ENCODE peak calls at places on chromosomes 12 and 14, in seven cellular contexts. One of them, this sample, is unnamed.

GRCh38 chr12:67701121-67701520 is 52.6 kb downstream of the DYRK2 start:
- DNase-seq in activated CD4-positive, alpha-beta T cell treated with anti-CD3 and anti-CD28 coated beads, Interleukin-2, amount 50 U/mL, for 1 hour: no peak
- DNase-seq in lower leg skin: no peak
- DNase-seq in GM12865: no peak
- DNase-seq in neural progenitor cell: no peak
- DNase-seq in psoas muscle: no peak
- DNase-seq in amygdala: no peak
- DNase-seq in this sample: no peak

GRCh38 chr12:10310926-10311705 is 3.4 kb downstream of the KLRD1 start:
- DNase-seq in lower leg skin: no peak
- DNase-seq in amygdala: no peak
- DNase-seq in psoas muscle: no peak
- DNase-seq in activated CD4-positive, alpha-beta T cell treated with anti-CD3 and anti-CD28 coated beads, Interleukin-2, amount 50 U/mL, for 1 hour: no peak
- DNase-seq in GM12865: no peak
- DNase-seq in neural progenitor cell: no peak
- DNase-seq in this sample: no peak

GRCh38 chr14:92632546-92633273 is 115.7 kb downstream of the LGMN start:
- DNase-seq in psoas muscle: no peak
- DNase-seq in amygdala: no peak
- DNase-seq in neural progenitor cell: no peak
- DNase-seq in activated CD4-positive, alpha-beta T cell treated with anti-CD3 and anti-CD28 coated beads, Interleukin-2, amount 50 U/mL, for 1 hour: no peak
- DNase-seq in GM12865: no peak
- DNase-seq in lower leg skin: no peak
- DNase-seq in this sample: no peak

GRCh38 chr12:131013118-131013517 is 59.4 kb downstream of the ADGRD1 start:
- DNase-seq in activated CD4-positive, alpha-beta T cell treated with anti-CD3 and anti-CD28 coated beads, Interleukin-2, amount 50 U/mL, for 1 hour: no peak
- DNase-seq in GM12865: no peak
- DNase-seq in lower leg skin: no peak
- DNase-seq in psoas muscle: no peak
- DNase-seq in amygdala: no peak
- DNase-seq in neural progenitor cell: no peak
- DNase-seq in this sample: no peak

GRCh38 chr14:21063479-21063878 is 5.9 kb downstream of the RNASE8 start:
- DNase-seq in neural progenitor cell: peak
- DNase-seq in amygdala: no peak
- DNase-seq in psoas muscle: peak
- DNase-seq in activated CD4-positive, alpha-beta T cell treated with anti-CD3 and anti-CD28 coated beads, Interleukin-2, amount 50 U/mL, for 1 hour: no peak
- DNase-seq in GM12865: no peak
- DNase-seq in lower leg skin: no peak
- DNase-seq in this sample: no peak

GRCh38 chr12:46523863-46524770 is 151.5 kb upstream of the SLC38A2 start:
- DNase-seq in GM12865: no peak
- DNase-seq in neural progenitor cell: no peak
- DNase-seq in psoas muscle: no peak
- DNase-seq in lower leg skin: no peak
- DNase-seq in amygdala: no peak
- DNase-seq in activated CD4-positive, alpha-beta T cell treated with anti-CD3 and anti-CD28 coated beads, Interleukin-2, amount 50 U/mL, for 1 hour: peak
- DNase-seq in this sample: peak

GRCh38 chr12:119153477-119154434 is 25.0 kb upstream of the HSPB8 start:
- DNase-seq in lower leg skin: no peak
- DNase-seq in GM12865: peak
- DNase-seq in psoas muscle: peak
- DNase-seq in activated CD4-positive, alpha-beta T cell treated with anti-CD3 and anti-CD28 coated beads, Interleukin-2, amount 50 U/mL, for 1 hour: no peak
- DNase-seq in neural progenitor cell: peak
- DNase-seq in amygdala: peak
- DNase-seq in this sample: peak

GRCh38 chr12:42234970-42235369 is 3.1 kb downstream of the YAF2 start:
- DNase-seq in amygdala: no peak
- DNase-seq in neural progenitor cell: no peak
- DNase-seq in lower leg skin: no peak
- DNase-seq in activated CD4-positive, alpha-beta T cell treated with anti-CD3 and anti-CD28 coated beads, Interleukin-2, amount 50 U/mL, for 1 hour: no peak
- DNase-seq in GM12865: no peak
- DNase-seq in psoas muscle: no peak
- DNase-seq in this sample: no peak

GRCh38 chr12:120376009-120376408 is 7.0 kb upstream of the MSI1 start:
- DNase-seq in neural progenitor cell: no peak
- DNase-seq in lower leg skin: no peak
- DNase-seq in GM12865: no peak
- DNase-seq in activated CD4-positive, alpha-beta T cell treated with anti-CD3 and anti-CD28 coated beads, Interleukin-2, amount 50 U/mL, for 1 hour: no peak
- DNase-seq in psoas muscle: no peak
- DNase-seq in amygdala: no peak
- DNase-seq in this sample: no peak

GRCh38 chr14:52283099-52283498 is 15.6 kb downstream of the PTGDR start:
- DNase-seq in GM12865: no peak
- DNase-seq in neural progenitor cell: no peak
- DNase-seq in activated CD4-positive, alpha-beta T cell treated with anti-CD3 and anti-CD28 coated beads, Interleukin-2, amount 50 U/mL, for 1 hour: no peak
- DNase-seq in psoas muscle: no peak
- DNase-seq in amygdala: no peak
- DNase-seq in lower leg skin: no peak
- DNase-seq in this sample: no peak

GRCh38 chr12:104604070-104604994 is 147.6 kb downstream of the CHST11 start:
- DNase-seq in amygdala: no peak
- DNase-seq in activated CD4-positive, alpha-beta T cell treated with anti-CD3 and anti-CD28 coated beads, Interleukin-2, amount 50 U/mL, for 1 hour: peak
- DNase-seq in psoas muscle: peak
- DNase-seq in neural progenitor cell: no peak
- DNase-seq in GM12865: peak
- DNase-seq in lower leg skin: peak
- DNase-seq in this sample: peak

GRCh38 chr12:60752589-60752988 is 1156.8 kb downstream of the SLC16A7 start:
- DNase-seq in lower leg skin: no peak
- DNase-seq in neural progenitor cell: no peak
- DNase-seq in GM12865: peak
- DNase-seq in psoas muscle: no peak
- DNase-seq in amygdala: no peak
- DNase-seq in activated CD4-positive, alpha-beta T cell treated with anti-CD3 and anti-CD28 coated beads, Interleukin-2, amount 50 U/mL, for 1 hour: no peak
- DNase-seq in this sample: no peak

GRCh38 chr12:56903374-56903773 is 30.8 kb downstream of the SDR9C7 start:
- DNase-seq in activated CD4-positive, alpha-beta T cell treated with anti-CD3 and anti-CD28 coated beads, Interleukin-2, amount 50 U/mL, for 1 hour: no peak
- DNase-seq in amygdala: no peak
- DNase-seq in psoas muscle: no peak
- DNase-seq in lower leg skin: no peak
- DNase-seq in GM12865: no peak
- DNase-seq in neural progenitor cell: no peak
- DNase-seq in this sample: no peak

GRCh38 chr14:44963775-44964380 is 1.9 kb downstream of the TOGARAM1 start:
- DNase-seq in amygdala: no peak
- DNase-seq in neural progenitor cell: peak
- DNase-seq in lower leg skin: no peak
- DNase-seq in GM12865: peak
- DNase-seq in psoas muscle: no peak
- DNase-seq in activated CD4-positive, alpha-beta T cell treated with anti-CD3 and anti-CD28 coated beads, Interleukin-2, amount 50 U/mL, for 1 hour: no peak
- DNase-seq in this sample: no peak

GRCh38 chr14:89245802-89246201 is 171.2 kb downstream of the FOXN3 start:
- DNase-seq in psoas muscle: no peak
- DNase-seq in activated CD4-positive, alpha-beta T cell treated with anti-CD3 and anti-CD28 coated beads, Interleukin-2, amount 50 U/mL, for 1 hour: no peak
- DNase-seq in GM12865: no peak
- DNase-seq in lower leg skin: no peak
- DNase-seq in amygdala: no peak
- DNase-seq in neural progenitor cell: no peak
- DNase-seq in this sample: no peak

GRCh38 chr12:26304273-26304672 is 108.9 kb downstream of the SSPN start:
- DNase-seq in psoas muscle: no peak
- DNase-seq in activated CD4-positive, alpha-beta T cell treated with anti-CD3 and anti-CD28 coated beads, Interleukin-2, amount 50 U/mL, for 1 hour: no peak
- DNase-seq in amygdala: no peak
- DNase-seq in GM12865: no peak
- DNase-seq in neural progenitor cell: no peak
- DNase-seq in lower leg skin: no peak
- DNase-seq in this sample: no peak

GRCh38 chr14:105852378-105853088 is 326.1 kb downstream of the TMEM121 start:
- DNase-seq in amygdala: no peak
- DNase-seq in psoas muscle: no peak
- DNase-seq in GM12865: no peak
- DNase-seq in neural progenitor cell: no peak
- DNase-seq in activated CD4-positive, alpha-beta T cell treated with anti-CD3 and anti-CD28 coated beads, Interleukin-2, amount 50 U/mL, for 1 hour: no peak
- DNase-seq in lower leg skin: no peak
- DNase-seq in this sample: no peak

GRCh38 chr12:85369365-85370154 is 89.5 kb downstream of the ALX1 start:
- DNase-seq in lower leg skin: no peak
- DNase-seq in neural progenitor cell: no peak
- DNase-seq in activated CD4-positive, alpha-beta T cell treated with anti-CD3 and anti-CD28 coated beads, Interleukin-2, amount 50 U/mL, for 1 hour: no peak
- DNase-seq in amygdala: no peak
- DNase-seq in GM12865: no peak
- DNase-seq in psoas muscle: no peak
- DNase-seq in this sample: peak

GRCh38 chr14:65972346-65972745 is 513.8 kb upstream of the CCDC196 start:
- DNase-seq in GM12865: no peak
- DNase-seq in activated CD4-positive, alpha-beta T cell treated with anti-CD3 and anti-CD28 coated beads, Interleukin-2, amount 50 U/mL, for 1 hour: no peak
- DNase-seq in neural progenitor cell: no peak
- DNase-seq in psoas muscle: no peak
- DNase-seq in lower leg skin: no peak
- DNase-seq in amygdala: no peak
- DNase-seq in this sample: peak

GRCh38 chr12:115257791-115258190 is 573.8 kb upstream of the TBX3 start:
- DNase-seq in neural progenitor cell: no peak
- DNase-seq in activated CD4-positive, alpha-beta T cell treated with anti-CD3 and anti-CD28 coated beads, Interleukin-2, amount 50 U/mL, for 1 hour: no peak
- DNase-seq in lower leg skin: no peak
- DNase-seq in amygdala: no peak
- DNase-seq in psoas muscle: no peak
- DNase-seq in GM12865: no peak
- DNase-seq in this sample: no peak

GRCh38 chr12:27289414-27289813 is 43.2 kb upstream of the BMAL2 start:
- DNase-seq in GM12865: peak
- DNase-seq in amygdala: no peak
- DNase-seq in psoas muscle: no peak
- DNase-seq in activated CD4-positive, alpha-beta T cell treated with anti-CD3 and anti-CD28 coated beads, Interleukin-2, amount 50 U/mL, for 1 hour: no peak
- DNase-seq in neural progenitor cell: no peak
- DNase-seq in lower leg skin: no peak
- DNase-seq in this sample: no peak

GRCh38 chr12:113241191-113242017 is 20.1 kb downstream of the TPCN1 start:
- DNase-seq in psoas muscle: no peak
- DNase-seq in neural progenitor cell: no peak
- DNase-seq in lower leg skin: no peak
- DNase-seq in GM12865: no peak
- DNase-seq in activated CD4-positive, alpha-beta T cell treated with anti-CD3 and anti-CD28 coated beads, Interleukin-2, amount 50 U/mL, for 1 hour: no peak
- DNase-seq in amygdala: no peak
- DNase-seq in this sample: peak

GRCh38 chr12:89862511-89863331 is 154.1 kb upstream of the ATP2B1 start:
- DNase-seq in GM12865: peak
- DNase-seq in amygdala: no peak
- DNase-seq in lower leg skin: peak
- DNase-seq in neural progenitor cell: no peak
- DNase-seq in psoas muscle: no peak
- DNase-seq in activated CD4-positive, alpha-beta T cell treated with anti-CD3 and anti-CD28 coated beads, Interleukin-2, amount 50 U/mL, for 1 hour: peak
- DNase-seq in this sample: no peak

GRCh38 chr12:96187675-96188355 is 6.4 kb upstream of the ELK3 start:
- DNase-seq in neural progenitor cell: no peak
- DNase-seq in psoas muscle: no peak
- DNase-seq in activated CD4-positive, alpha-beta T cell treated with anti-CD3 and anti-CD28 coated beads, Interleukin-2, amount 50 U/mL, for 1 hour: no peak
- DNase-seq in GM12865: no peak
- DNase-seq in amygdala: no peak
- DNase-seq in lower leg skin: no peak
- DNase-seq in this sample: no peak

GRCh38 chr12:91921555-91921954 is 224.1 kb downstream of the BTG1 start:
- DNase-seq in lower leg skin: no peak
- DNase-seq in GM12865: no peak
- DNase-seq in amygdala: no peak
- DNase-seq in psoas muscle: no peak
- DNase-seq in neural progenitor cell: no peak
- DNase-seq in activated CD4-positive, alpha-beta T cell treated with anti-CD3 and anti-CD28 coated beads, Interleukin-2, amount 50 U/mL, for 1 hour: no peak
- DNase-seq in this sample: no peak

GRCh38 chr14:52553002-52553670 is 500 bp downstream of the GPR137C start:
- DNase-seq in lower leg skin: peak
- DNase-seq in neural progenitor cell: peak
- DNase-seq in amygdala: no peak
- DNase-seq in activated CD4-positive, alpha-beta T cell treated with anti-CD3 and anti-CD28 coated beads, Interleukin-2, amount 50 U/mL, for 1 hour: peak
- DNase-seq in GM12865: peak
- DNase-seq in psoas muscle: peak
- DNase-seq in this sample: peak

GRCh38 chr12:11702959-11703358 is 53.5 kb downstream of the ETV6 start:
- DNase-seq in amygdala: no peak
- DNase-seq in psoas muscle: no peak
- DNase-seq in lower leg skin: no peak
- DNase-seq in activated CD4-positive, alpha-beta T cell treated with anti-CD3 and anti-CD28 coated beads, Interleukin-2, amount 50 U/mL, for 1 hour: no peak
- DNase-seq in neural progenitor cell: no peak
- DNase-seq in GM12865: peak
- DNase-seq in this sample: no peak

GRCh38 chr14:50822501-50823042 is 8.4 kb downstream of the NIN start:
- DNase-seq in activated CD4-positive, alpha-beta T cell treated with anti-CD3 and anti-CD28 coated beads, Interleukin-2, amount 50 U/mL, for 1 hour: no peak
- DNase-seq in psoas muscle: peak
- DNase-seq in lower leg skin: no peak
- DNase-seq in GM12865: peak
- DNase-seq in amygdala: no peak
- DNase-seq in neural progenitor cell: no peak
- DNase-seq in this sample: no peak

GRCh38 chr14:85583311-85583710 is 53.4 kb downstream of the FLRT2 start:
- DNase-seq in neural progenitor cell: no peak
- DNase-seq in amygdala: no peak
- DNase-seq in activated CD4-positive, alpha-beta T cell treated with anti-CD3 and anti-CD28 coated beads, Interleukin-2, amount 50 U/mL, for 1 hour: no peak
- DNase-seq in lower leg skin: no peak
- DNase-seq in psoas muscle: no peak
- DNase-seq in GM12865: no peak
- DNase-seq in this sample: no peak